ENCODE peak calls at places on chromosomes 13 and 19, in six cellular contexts. C, Y, F, G, V and J are unnamed samples.

GRCh38 chr13:94176576-94176975 is 302.9 kb downstream of the DCT start:
- DNase-seq in C (no peak), Y (no peak), F (no peak), G (no peak), V (no peak), J (no peak)

GRCh38 chr19:9721861-9722260 is 46.7 kb downstream of the ZNF846 start:
- DNase-seq in C (no peak), Y (peak), F (no peak), G (no peak), V (no peak), J (no peak)

GRCh38 chr19:11769995-11770394 is 3.2 kb downstream of the ZNF441 start:
- DNase-seq in C (no peak), Y (no peak), F (no peak), G (no peak), V (no peak), J (no peak)

GRCh38 chr19:10305139-10305806 is 4.3 kb downstream of the ZGLP1 start:
- DNase-seq in C (no peak), Y (no peak), F (no peak), G (no peak), V (no peak), J (no peak)

GRCh38 chr13:97116754-97117153 is 105.4 kb upstream of the MBNL2 start:
- DNase-seq in C (no peak), Y (no peak), F (no peak), G (no peak), V (no peak), J (no peak)

GRCh38 chr13:26184791-26185250 is 37.3 kb downstream of the RNF6 start:
- DNase-seq in C (peak), Y (peak), F (no peak), G (peak), V (peak), J (no peak)

GRCh38 chr19:1069009-1069779 is 2.2 kb downstream of the ARHGAP45 start:
- DNase-seq in C (peak), Y (peak), F (no peak), G (peak), V (no peak), J (no peak)

GRCh38 chr13:101127741-101128353 is 288.5 kb downstream of the NALCN start:
- DNase-seq in C (no peak), Y (peak), F (no peak), G (no peak), V (no peak), J (no peak)

GRCh38 chr13:48230541-48230940 is 2.5 kb upstream of the ITM2B start:
- DNase-seq in C (no peak), Y (no peak), F (no peak), G (no peak), V (no peak), J (no peak)

GRCh38 chr13:107864543-107865460 is 350.5 kb downstream of the LIG4 start:
- DNase-seq in C (no peak), Y (peak), F (no peak), G (no peak), V (peak), J (no peak)

GRCh38 chr19:3573858-3574637 is 1.3 kb downstream of the HMG20B start:
- DNase-seq in C (peak), Y (peak), F (peak), G (peak), V (peak), J (peak)

GRCh38 chr19:11091343-11092153 is 2.3 kb downstream of the LDLR start:
- DNase-seq in C (peak), Y (peak), F (peak), G (peak), V (peak), J (peak)

GRCh38 chr19:45794627-45795026 is 2.0 kb upstream of the DMWD start:
- DNase-seq in C (no peak), Y (no peak), F (no peak), G (no peak), V (no peak), J (no peak)

GRCh38 chr13:40130871-40131636 is 475.6 kb downstream of the COG6 start:
- DNase-seq in C (no peak), Y (no peak), F (no peak), G (no peak), V (no peak), J (no peak)

GRCh38 chr13:49657241-49657641 is 28.9 kb downstream of the ARL11 start:
- DNase-seq in C (no peak), Y (peak), F (no peak), G (no peak), V (no peak), J (no peak)

GRCh38 chr19:13684021-13684420 is 80.3 kb upstream of the MRI1 start:
- DNase-seq in C (no peak), Y (no peak), F (no peak), G (no peak), V (no peak), J (no peak)

GRCh38 chr13:40170982-40171381 is 495.5 kb downstream of the FOXO1 start:
- DNase-seq in C (no peak), Y (no peak), F (no peak), G (no peak), V (no peak), J (no peak)

GRCh38 chr13:20702945-20703784 is at the start of gene IL17D:
- DNase-seq in C (peak), Y (no peak), F (no peak), G (peak), V (peak), J (no peak)

GRCh38 chr13:71797487-71797886 is 69.5 kb downstream of the DACH1 start:
- DNase-seq in C (no peak), Y (no peak), F (no peak), G (no peak), V (no peak), J (no peak)

GRCh38 chr13:78326608-78327007 is 276.7 kb downstream of the POU4F1 start:
- DNase-seq in C (no peak), Y (no peak), F (no peak), G (no peak), V (no peak), J (peak)

GRCh38 chr13:100347941-100348340 is 240.6 kb downstream of the GGACT start:
- DNase-seq in C (no peak), Y (no peak), F (no peak), G (no peak), V (no peak), J (no peak)

GRCh38 chr19:48648134-48648533 is 2.1 kb upstream of the CA11 start:
- DNase-seq in C (no peak), Y (no peak), F (no peak), G (no peak), V (no peak), J (no peak)

GRCh38 chr19:11422163-11423068 is 3.3 kb upstream of the RGL3 start:
- DNase-seq in C (peak), Y (no peak), F (no peak), G (peak), V (peak), J (no peak)

GRCh38 chr13:23848639-23849282 is 40.4 kb downstream of the MIPEP start:
- DNase-seq in C (no peak), Y (no peak), F (no peak), G (no peak), V (no peak), J (no peak)

GRCh38 chr13:60163525-60164471 is at the start of gene DIAPH3:
- DNase-seq in C (peak), Y (peak), F (peak), G (peak), V (peak), J (peak)

GRCh38 chr19:56868446-56868845 is 27.9 kb upstream of the PEG3 start:
- DNase-seq in C (no peak), Y (no peak), F (no peak), G (no peak), V (no peak), J (no peak)

GRCh38 chr19:30076101-30076551 is 134.1 kb downstream of the URI1 start:
- DNase-seq in C (no peak), Y (no peak), F (no peak), G (no peak), V (no peak), J (no peak)

GRCh38 chr13:40060318-40061007 is 405.0 kb downstream of the COG6 start:
- DNase-seq in C (no peak), Y (peak), F (peak), G (no peak), V (no peak), J (peak)

GRCh38 chr19:16861875-16862274 is 26.9 kb upstream of the F2RL3 start:
- DNase-seq in C (no peak), Y (no peak), F (no peak), G (no peak), V (no peak), J (no peak)

GRCh38 chr13:21011378-21011777 is 50.0 kb downstream of the LATS2 start:
- DNase-seq in C (no peak), Y (no peak), F (no peak), G (no peak), V (no peak), J (no peak)

GRCh38 chr13:32248789-32249188 is 66.4 kb downstream of the ZAR1L start:
- DNase-seq in C (no peak), Y (no peak), F (no peak), G (no peak), V (no peak), J (no peak)

GRCh38 chr19:42596391-42597071 is 1.8 kb upstream of the CEACAM8 start:
- DNase-seq in C (no peak), Y (no peak), F (no peak), G (no peak), V (peak), J (no peak)

GRCh38 chr19:39093761-39094160 is 9.6 kb downstream of the ACP7 start:
- DNase-seq in C (no peak), Y (no peak), F (peak), G (no peak), V (no peak), J (peak)

GRCh38 chr13:34826432-34826831 is 115.6 kb upstream of the NBEA start:
- DNase-seq in C (no peak), Y (no peak), F (no peak), G (no peak), V (no peak), J (no peak)

GRCh38 chr19:2290441-2291184 is 8.6 kb upstream of the PEAK3 start:
- DNase-seq in C (no peak), Y (no peak), F (no peak), G (no peak), V (no peak), J (no peak)

GRCh38 chr13:28792992-28793391 is 27.1 kb upstream of the MTUS2 start:
- DNase-seq in C (no peak), Y (no peak), F (peak), G (no peak), V (no peak), J (peak)

GRCh38 chr13:113589961-113590339 is 5.4 kb downstream of the TFDP1 start:
- DNase-seq in C (no peak), Y (no peak), F (no peak), G (no peak), V (no peak), J (no peak)

GRCh38 chr19:46993622-46994021 is 26.0 kb upstream of the NPAS1 start:
- DNase-seq in C (no peak), Y (no peak), F (no peak), G (no peak), V (no peak), J (no peak)

GRCh38 chr19:44677019-44677809 is 5.9 kb downstream of the CEACAM19 start:
- DNase-seq in C (no peak), Y (no peak), F (no peak), G (no peak), V (no peak), J (peak)

GRCh38 chr19:10677796-10678195 is 23.4 kb upstream of the QTRT1 start:
- DNase-seq in C (no peak), Y (no peak), F (no peak), G (no peak), V (no peak), J (no peak)